ENCODE peak calls at places on chromosomes 2 and 18, in four cellular contexts. T is SK-N-SH, E is HepG2, U is H1. Y is an unnamed sample.

GRCh38 chr2:191170773-191171172 is 20.0 kb upstream of the STAT4 start:
- DNase-seq in T (no peak), E (no peak), U (no peak), Y (no peak)

GRCh38 chr2:168961450-168962229 is 60.5 kb downstream of the G6PC2 start:
- DNase-seq in T (peak), E (peak), U (no peak), Y (peak)

GRCh38 chr2:166057363-166058169 is 70.3 kb downstream of the SCN1A start:
- DNase-seq in T (no peak), E (peak), U (no peak), Y (no peak)

GRCh38 chr2:110653861-110654260 is 24.0 kb downstream of the BUB1 start:
- DNase-seq in T (no peak), E (no peak), U (no peak), Y (no peak)

GRCh38 chr2:60294901-60295590 is 258.4 kb downstream of the BCL11A start:
- DNase-seq in T (no peak), E (peak), U (no peak), Y (no peak)

GRCh38 chr18:31741096-31741735 is 19.5 kb downstream of the SLC25A52 start:
- DNase-seq in T (peak), E (peak), U (peak), Y (peak)

GRCh38 chr2:118237451-118237850 is 149.2 kb downstream of the INSIG2 start:
- DNase-seq in T (no peak), E (no peak), U (no peak), Y (no peak)

GRCh38 chr2:73043978-73044832 is 27.3 kb downstream of the SFXN5 start:
- DNase-seq in T (no peak), E (peak), U (no peak), Y (no peak)

GRCh38 chr2:217642944-217643343 is 359.9 kb downstream of the TNS1 start:
- DNase-seq in T (no peak), E (no peak), U (no peak), Y (no peak)

GRCh38 chr2:157786663-157787363 is 89.3 kb downstream of the ACVR1 start:
- DNase-seq in T (no peak), E (no peak), U (no peak), Y (no peak)

GRCh38 chr18:50009772-50010171 is 185.2 kb downstream of the MYO5B start:
- DNase-seq in T (peak), E (peak), U (peak), Y (peak)

GRCh38 chr18:27824841-27825720 is 351.8 kb downstream of the CDH2 start:
- DNase-seq in T (no peak), E (no peak), U (no peak), Y (no peak)

GRCh38 chr2:23457990-23458689 is 73.2 kb downstream of the KLHL29 start:
- DNase-seq in T (no peak), E (no peak), U (no peak), Y (no peak)

GRCh38 chr2:237540223-237540775 is 26.1 kb upstream of the PRLH start:
- DNase-seq in T (no peak), E (no peak), U (no peak), Y (no peak)

GRCh38 chr2:140759431-140760156 is 1371.2 kb downstream of the LRP1B start:
- DNase-seq in T (no peak), E (no peak), U (no peak), Y (no peak)

GRCh38 chr18:74217476-74218143 is 69.3 kb downstream of the TIMM21 start:
- DNase-seq in T (no peak), E (no peak), U (no peak), Y (no peak)

GRCh38 chr2:61471905-61472805 is 1.3 kb upstream of the USP34 start:
- DNase-seq in T (peak), E (peak), U (no peak), Y (no peak)

GRCh38 chr2:217737127-217737526 is 265.7 kb downstream of the TNS1 start:
- DNase-seq in T (no peak), E (no peak), U (no peak), Y (no peak)

GRCh38 chr2:21676056-21676455 is 552.3 kb downstream of the TDRD15 start:
- DNase-seq in T (no peak), E (no peak), U (no peak), Y (no peak)

GRCh38 chr18:58202406-58202730 is 158.3 kb downstream of the NEDD4L start:
- DNase-seq in T (peak), E (no peak), U (no peak), Y (no peak)

GRCh38 chr2:188316791-188317423 is 25.2 kb downstream of the GULP1 start:
- DNase-seq in T (no peak), E (no peak), U (no peak), Y (no peak)

GRCh38 chr2:63048367-63049171 is 2.1 kb upstream of the OTX1 start:
- DNase-seq in T (peak), E (no peak), U (peak), Y (no peak)

GRCh38 chr2:234676109-234676858 is 179.4 kb upstream of the ARL4C start:
- DNase-seq in T (no peak), E (peak), U (no peak), Y (no peak)

GRCh38 chr2:10507106-10507505 is 59.0 kb upstream of the ODC1 start:
- DNase-seq in T (no peak), E (no peak), U (peak), Y (no peak)

GRCh38 chr2:111207892-111208291 is 87.2 kb downstream of the BCL2L11 start:
- DNase-seq in T (no peak), E (no peak), U (no peak), Y (no peak)

GRCh38 chr2:221104391-221104811 is 467.7 kb downstream of the EPHA4 start:
- DNase-seq in T (no peak), E (no peak), U (peak), Y (no peak)

GRCh38 chr18:47969851-47970250 is 39.4 kb upstream of the SMAD2 start:
- DNase-seq in T (no peak), E (no peak), U (no peak), Y (no peak)

GRCh38 chr2:108579631-108580030 is 45.4 kb downstream of the LIMS1 start:
- DNase-seq in T (no peak), E (no peak), U (no peak), Y (no peak)

GRCh38 chr2:176089843-176090395 is 2.6 kb upstream of the HOXD13 start:
- DNase-seq in T (no peak), E (no peak), U (peak), Y (no peak)

GRCh38 chr2:64143154-64144056 is 815 bp downstream of the PELI1 start:
- DNase-seq in T (peak), E (peak), U (peak), Y (no peak)

GRCh38 chr18:74831571-74832250 is 234.0 kb downstream of the ZNF407 start:
- DNase-seq in T (no peak), E (no peak), U (no peak), Y (no peak)

DNA sequence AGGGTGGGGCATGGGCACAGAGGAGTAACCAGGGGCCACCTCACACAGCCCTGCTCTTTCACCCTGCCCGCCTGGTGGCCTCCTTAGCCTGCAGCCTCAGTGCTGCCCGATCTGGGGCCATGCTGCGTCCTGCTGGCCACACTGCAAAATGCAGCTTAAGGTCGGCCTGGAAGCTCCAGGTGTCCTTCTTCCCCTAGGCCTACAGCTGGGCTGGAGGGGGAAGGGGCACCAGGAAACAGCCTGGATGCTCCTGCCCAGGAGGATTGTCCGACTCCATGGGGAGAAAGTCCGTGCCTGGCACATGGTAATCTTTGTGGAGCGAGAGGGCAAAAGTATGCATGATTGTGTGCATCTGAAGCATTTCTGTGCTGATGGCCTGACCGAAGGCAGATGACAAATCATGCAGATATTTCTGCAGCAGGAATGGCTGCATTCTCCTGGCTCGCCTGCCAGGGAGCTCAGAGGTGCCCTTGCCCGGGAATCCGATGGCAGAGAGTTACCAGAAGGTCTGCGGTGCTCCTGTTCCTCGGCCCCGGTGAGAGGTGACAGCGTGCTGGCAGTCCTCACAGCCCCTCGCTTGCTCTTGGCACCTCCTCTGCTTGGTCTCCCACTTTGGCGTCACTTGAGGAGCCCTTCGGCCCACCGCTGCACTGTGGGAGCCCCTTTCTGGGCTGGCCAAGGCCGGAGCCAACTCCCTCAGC is 12.8 kb upstream of the ALPP start:
- DNase-seq in T (peak), E (peak), U (no peak), Y (no peak)
- TF ChIP-seq TCF12 in T (no peak), E (no peak), U (no peak), Y (no peak)

DNA sequence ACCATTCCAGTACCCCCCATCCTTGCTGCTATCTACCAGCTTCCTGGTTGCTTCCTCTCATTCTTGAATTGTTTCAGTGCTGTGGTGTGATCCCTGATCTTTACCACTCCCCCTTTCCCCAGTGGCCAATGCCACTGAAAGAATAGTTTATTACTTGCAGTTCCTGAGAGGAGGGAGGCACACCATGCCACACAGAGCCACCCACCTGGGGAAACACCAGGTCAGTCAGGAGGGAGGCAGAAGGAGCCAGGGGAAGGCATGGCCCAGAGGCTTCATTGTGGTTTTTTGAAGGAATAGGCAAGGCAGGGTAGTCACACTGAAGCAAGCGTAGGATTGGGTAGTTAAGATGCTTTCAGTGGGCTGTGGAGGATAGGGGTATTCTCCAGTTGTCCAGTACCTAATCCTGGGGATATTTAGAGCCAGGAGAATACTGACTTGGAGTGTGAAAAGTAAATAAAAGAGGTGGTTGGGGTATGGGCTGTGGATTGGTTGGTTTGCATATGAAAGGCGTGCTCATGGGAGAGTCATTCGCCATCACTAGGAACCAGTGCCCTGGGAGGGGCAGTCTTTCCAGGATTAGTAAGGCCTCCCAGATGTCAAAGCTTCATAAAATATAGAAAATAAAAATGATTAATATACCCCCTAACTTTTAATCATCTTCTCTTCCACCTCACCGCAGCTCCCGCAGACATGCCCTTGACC is 6.7 kb upstream of the TMEM177 start:
- DNase-seq in T (no peak), E (no peak), U (no peak), Y (no peak)
- TF ChIP-seq TCF12 in T (no peak), E (no peak), U (no peak), Y (no peak)

DNA sequence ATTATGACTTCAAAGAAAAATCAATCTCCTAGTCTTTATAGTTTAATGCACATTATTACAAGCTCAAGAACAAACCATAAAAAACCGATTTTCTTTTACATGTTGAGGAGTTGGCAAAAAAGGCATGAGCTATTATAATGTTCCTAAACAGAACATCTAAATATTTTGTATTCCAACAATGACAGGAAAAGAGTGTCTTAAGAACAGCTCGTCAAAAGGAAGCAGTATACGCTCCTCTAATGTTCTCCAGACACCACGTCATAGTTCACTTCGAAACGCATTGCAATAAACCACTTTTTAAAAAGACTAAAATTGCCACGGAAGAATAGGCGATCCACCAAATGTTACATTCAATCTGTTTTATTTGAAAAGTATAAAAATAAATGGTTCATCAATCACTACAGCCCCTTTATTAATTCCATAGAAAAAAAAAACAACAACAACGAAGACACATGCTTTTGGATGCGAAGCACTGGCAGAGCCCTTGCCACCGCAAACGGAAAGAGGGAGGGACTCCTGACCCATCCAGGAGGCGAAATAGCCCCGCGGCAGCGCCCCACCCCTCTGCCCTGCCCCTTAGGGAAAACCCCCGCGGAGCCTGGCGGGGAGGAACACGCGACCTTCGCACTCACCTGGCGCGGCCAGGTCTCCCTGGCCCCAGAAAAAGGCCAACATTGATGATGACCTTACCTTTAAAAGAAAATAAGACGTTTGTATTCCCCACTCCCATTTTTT is 45.8 kb downstream of the MBP start:
- DNase-seq in T (no peak), E (no peak), U (no peak), Y (no peak)
- TF ChIP-seq TCF12 in T (no peak), E (no peak), U (no peak), Y (no peak)

GRCh38 chr2:203672856-203673255 is 33.6 kb upstream of the CD28 start:
- DNase-seq in T (no peak), E (no peak), U (no peak), Y (no peak)

GRCh38 chr2:203671876-203672275 is 34.6 kb upstream of the CD28 start:
- DNase-seq in T (no peak), E (no peak), U (no peak), Y (no peak)

GRCh38 chr2:203678971-203679370 is 27.5 kb upstream of the CD28 start:
- DNase-seq in T (no peak), E (no peak), U (no peak), Y (no peak)

GRCh38 chr2:203673933-203674332 is 32.5 kb upstream of the CD28 start:
- DNase-seq in T (no peak), E (no peak), U (no peak), Y (peak)

GRCh38 chr2:203675086-203675485 is 31.4 kb upstream of the CD28 start:
- DNase-seq in T (no peak), E (no peak), U (no peak), Y (no peak)
- TF ChIP-seq TCF12 in T (peak), E (no peak), U (no peak), Y (no peak)

Y was measured in GM12878.